ENCODE peak calls at places on chromosomes 6 and 20, in eight cellular contexts. Y, M, G, Z, I, U, V and Q are unnamed samples.

GRCh38 chr20:33811763-33812672 is 870 bp downstream of the CHMP4B start:
- DNase-seq in G (peak; percentile 88), Z (peak; percentile 94), U (peak; percentile 86), I (peak; percentile 68), Y (peak; percentile 64), V (peak; percentile 82), M (no peak), Q (peak; percentile 70)

GRCh38 chr20:32282461-32282860 is 5.0 kb downstream of the KIF3B start:
- DNase-seq in U (no peak), V (no peak), Y (no peak), M (no peak), G (no peak), Z (no peak), I (no peak), Q (no peak)

GRCh38 chr6:16684195-16684689 is 77.0 kb downstream of the ATXN1 start:
- DNase-seq in Z (no peak), U (no peak), I (no peak), M (no peak), G (no peak), Y (peak; percentile 15), V (no peak), Q (no peak)

GRCh38 chr6:100712997-100713396 is 168.1 kb downstream of the ASCC3 start:
- DNase-seq in I (no peak), M (no peak), V (no peak), Y (no peak), U (no peak), G (no peak), Z (no peak), Q (no peak)

GRCh38 chr6:125821825-125822281 is 31.1 kb downstream of the NCOA7 start:
- DNase-seq in M (no peak), G (peak; percentile 57), V (no peak), U (peak; percentile 26), Y (no peak), I (no peak), Z (peak; percentile 98), Q (peak; percentile 67)

GRCh38 chr6:50815436-50816114 is 3.1 kb upstream of the TFAP2B start:
- DNase-seq in I (no peak), M (no peak), G (no peak), Y (no peak), V (peak; percentile 14), Z (peak; percentile 25), U (peak; percentile 19), Q (peak; percentile 20)

GRCh38 chr6:12555267-12555666 is 161.3 kb upstream of the PHACTR1 start:
- DNase-seq in V (peak; percentile 93), U (no peak), M (no peak), G (no peak), Z (no peak), I (no peak), Y (no peak), Q (no peak)

GRCh38 chr6:10528170-10528981 is 7.2 kb downstream of the GCNT2 start:
- DNase-seq in I (no peak), M (no peak), G (peak; percentile 60), V (no peak), U (peak; percentile 70), Y (peak; percentile 51), Z (peak; percentile 90), Q (no peak)

GRCh38 chr6:39819226-39819625 is 27.1 kb downstream of the DAAM2 start:
- DNase-seq in G (no peak), U (no peak), V (peak; percentile 48), Z (no peak), M (no peak), I (no peak), Y (no peak), Q (no peak)

GRCh38 chr6:28488916-28489365 is 26.7 kb downstream of the GPX6 start:
- DNase-seq in M (no peak), U (peak; percentile 71), V (peak; percentile 73), G (peak; percentile 83), Y (no peak), I (peak; percentile 7), Z (peak; percentile 60), Q (no peak)

GRCh38 chr20:41185013-41185757 is 47.8 kb downstream of the PLCG1 start:
- DNase-seq in V (no peak), U (peak; percentile 1), I (no peak), Y (no peak), Z (no peak), G (no peak), M (peak; percentile 73), Q (no peak)

GRCh38 chr20:59032713-59033059 is 551 bp upstream of the ATP5F1E start:
- DNase-seq in Y (no peak), V (no peak), Z (peak; percentile 49), U (peak; percentile 62), M (no peak), I (no peak), G (peak; percentile 57), Q (no peak)

GRCh38 chr20:33282196-33282934 is 649 bp upstream of the BPIFB1 start:
- DNase-seq in U (no peak), G (no peak), M (no peak), V (no peak), Y (no peak), I (no peak), Z (no peak), Q (no peak)

GRCh38 chr20:33337119-33337518 is 54.1 kb downstream of the BPIFB1 start:
- DNase-seq in M (no peak), Z (no peak), U (no peak), V (no peak), I (no peak), Y (no peak), G (no peak), Q (no peak)

GRCh38 chr6:157343732-157344131 is 20.4 kb upstream of the TMEM242 start:
- DNase-seq in M (no peak), I (no peak), Z (peak; percentile 23), V (no peak), U (no peak), G (no peak), Y (no peak), Q (no peak)

GRCh38 chr20:25063546-25063945 is 5.6 kb upstream of the ACSS1 start:
- DNase-seq in Z (no peak), Y (no peak), G (no peak), V (no peak), M (no peak), U (no peak), I (no peak), Q (no peak)

GRCh38 chr6:52417675-52418111 is 2.4 kb upstream of the EFHC1 start:
- DNase-seq in M (no peak), V (peak; percentile 85), I (no peak), G (peak; percentile 82), Z (peak; percentile 91), Y (no peak), U (peak; percentile 62), Q (peak; percentile 63)

GRCh38 chr20:34324541-34324940 is 21.4 kb upstream of the AHCY start:
- DNase-seq in M (no peak), Y (no peak), U (no peak), G (no peak), Z (peak; percentile 28), V (no peak), I (no peak), Q (no peak)